ENCODE peak calls at places on chromosomes 5 and 9, in six cellular contexts. One of them, this sample, is unnamed.

GRCh38 chr5:90956511-90956910 is 397.9 kb downstream of the ADGRV1 start:
- DNase-seq in GM12865: peak
- DNase-seq in stimulated activated CD8-positive, alpha-beta memory T cell treated with anti-CD3 and anti-CD28 coated beads, Interleukin-4, amount 100 ng/mL, for 4 hours: no peak
- DNase-seq in activated T-helper 1 cell treated with anti-CD3 and anti-CD28 coated beads, Interleukin-2, amount 50 U/mL, for 16 hours: no peak
- DNase-seq in SK-N-DZ: no peak
- DNase-seq in RWPE2: no peak
- DNase-seq in this sample: no peak

GRCh38 chr5:165138261-165138660 is 1632.8 kb downstream of the MAT2B start:
- DNase-seq in activated T-helper 1 cell treated with anti-CD3 and anti-CD28 coated beads, Interleukin-2, amount 50 U/mL, for 16 hours: no peak
- DNase-seq in GM12865: no peak
- DNase-seq in SK-N-DZ: no peak
- DNase-seq in RWPE2: no peak
- DNase-seq in stimulated activated CD8-positive, alpha-beta memory T cell treated with anti-CD3 and anti-CD28 coated beads, Interleukin-4, amount 100 ng/mL, for 4 hours: no peak
- DNase-seq in this sample: no peak

GRCh38 chr5:74641014-74641777 is 668 bp upstream of the ENC1 start:
- DNase-seq in RWPE2: peak
- DNase-seq in activated T-helper 1 cell treated with anti-CD3 and anti-CD28 coated beads, Interleukin-2, amount 50 U/mL, for 16 hours: no peak
- DNase-seq in stimulated activated CD8-positive, alpha-beta memory T cell treated with anti-CD3 and anti-CD28 coated beads, Interleukin-4, amount 100 ng/mL, for 4 hours: no peak
- DNase-seq in GM12865: peak
- DNase-seq in SK-N-DZ: peak
- DNase-seq in this sample: peak

GRCh38 chr5:40834391-40834848 is 602 bp downstream of the RPL37 start:
- DNase-seq in activated T-helper 1 cell treated with anti-CD3 and anti-CD28 coated beads, Interleukin-2, amount 50 U/mL, for 16 hours: no peak
- DNase-seq in SK-N-DZ: peak
- DNase-seq in stimulated activated CD8-positive, alpha-beta memory T cell treated with anti-CD3 and anti-CD28 coated beads, Interleukin-4, amount 100 ng/mL, for 4 hours: peak
- DNase-seq in RWPE2: no peak
- DNase-seq in GM12865: peak
- DNase-seq in this sample: no peak

GRCh38 chr9:23825143-23825531 is 903 bp downstream of the ELAVL2 start:
- DNase-seq in SK-N-DZ: peak
- DNase-seq in stimulated activated CD8-positive, alpha-beta memory T cell treated with anti-CD3 and anti-CD28 coated beads, Interleukin-4, amount 100 ng/mL, for 4 hours: no peak
- DNase-seq in GM12865: no peak
- DNase-seq in RWPE2: no peak
- DNase-seq in activated T-helper 1 cell treated with anti-CD3 and anti-CD28 coated beads, Interleukin-2, amount 50 U/mL, for 16 hours: no peak
- DNase-seq in this sample: peak

GRCh38 chr5:135387629-135387960 is 11.4 kb downstream of the MACROH2A1 start:
- DNase-seq in GM12865: no peak
- DNase-seq in RWPE2: no peak
- DNase-seq in stimulated activated CD8-positive, alpha-beta memory T cell treated with anti-CD3 and anti-CD28 coated beads, Interleukin-4, amount 100 ng/mL, for 4 hours: no peak
- DNase-seq in activated T-helper 1 cell treated with anti-CD3 and anti-CD28 coated beads, Interleukin-2, amount 50 U/mL, for 16 hours: no peak
- DNase-seq in SK-N-DZ: no peak
- DNase-seq in this sample: no peak

GRCh38 chr9:126692041-126692758 is 78.5 kb downstream of the LMX1B start:
- DNase-seq in stimulated activated CD8-positive, alpha-beta memory T cell treated with anti-CD3 and anti-CD28 coated beads, Interleukin-4, amount 100 ng/mL, for 4 hours: no peak
- DNase-seq in RWPE2: no peak
- DNase-seq in activated T-helper 1 cell treated with anti-CD3 and anti-CD28 coated beads, Interleukin-2, amount 50 U/mL, for 16 hours: no peak
- DNase-seq in GM12865: no peak
- DNase-seq in SK-N-DZ: no peak
- DNase-seq in this sample: no peak

GRCh38 chr5:114184006-114184405 is 177.9 kb upstream of the KCNN2 start:
- DNase-seq in activated T-helper 1 cell treated with anti-CD3 and anti-CD28 coated beads, Interleukin-2, amount 50 U/mL, for 16 hours: no peak
- DNase-seq in GM12865: no peak
- DNase-seq in SK-N-DZ: no peak
- DNase-seq in stimulated activated CD8-positive, alpha-beta memory T cell treated with anti-CD3 and anti-CD28 coated beads, Interleukin-4, amount 100 ng/mL, for 4 hours: no peak
- DNase-seq in RWPE2: no peak
- DNase-seq in this sample: no peak

GRCh38 chr9:24765025-24765756 is 219.5 kb upstream of the IZUMO3 start:
- DNase-seq in SK-N-DZ: no peak
- DNase-seq in GM12865: no peak
- DNase-seq in RWPE2: no peak
- DNase-seq in stimulated activated CD8-positive, alpha-beta memory T cell treated with anti-CD3 and anti-CD28 coated beads, Interleukin-4, amount 100 ng/mL, for 4 hours: no peak
- DNase-seq in activated T-helper 1 cell treated with anti-CD3 and anti-CD28 coated beads, Interleukin-2, amount 50 U/mL, for 16 hours: no peak
- DNase-seq in this sample: no peak

GRCh38 chr9:105069285-105070065 is 141.5 kb upstream of the ABCA1 start:
- DNase-seq in GM12865: no peak
- DNase-seq in RWPE2: no peak
- DNase-seq in SK-N-DZ: no peak
- DNase-seq in stimulated activated CD8-positive, alpha-beta memory T cell treated with anti-CD3 and anti-CD28 coated beads, Interleukin-4, amount 100 ng/mL, for 4 hours: no peak
- DNase-seq in activated T-helper 1 cell treated with anti-CD3 and anti-CD28 coated beads, Interleukin-2, amount 50 U/mL, for 16 hours: no peak
- DNase-seq in this sample: no peak

GRCh38 chr5:177412603-177413233 is 3.4 kb upstream of the F12 start:
- DNase-seq in SK-N-DZ: no peak
- DNase-seq in activated T-helper 1 cell treated with anti-CD3 and anti-CD28 coated beads, Interleukin-2, amount 50 U/mL, for 16 hours: no peak
- DNase-seq in RWPE2: no peak
- DNase-seq in stimulated activated CD8-positive, alpha-beta memory T cell treated with anti-CD3 and anti-CD28 coated beads, Interleukin-4, amount 100 ng/mL, for 4 hours: no peak
- DNase-seq in GM12865: peak
- DNase-seq in this sample: no peak

GRCh38 chr5:134784946-134785620 is 26.5 kb downstream of the DDX46 start:
- DNase-seq in activated T-helper 1 cell treated with anti-CD3 and anti-CD28 coated beads, Interleukin-2, amount 50 U/mL, for 16 hours: no peak
- DNase-seq in stimulated activated CD8-positive, alpha-beta memory T cell treated with anti-CD3 and anti-CD28 coated beads, Interleukin-4, amount 100 ng/mL, for 4 hours: no peak
- DNase-seq in GM12865: no peak
- DNase-seq in RWPE2: no peak
- DNase-seq in SK-N-DZ: no peak
- DNase-seq in this sample: no peak

GRCh38 chr9:93597871-93598646 is 21.7 kb downstream of the PHF2 start:
- DNase-seq in SK-N-DZ: no peak
- DNase-seq in RWPE2: no peak
- DNase-seq in activated T-helper 1 cell treated with anti-CD3 and anti-CD28 coated beads, Interleukin-2, amount 50 U/mL, for 16 hours: no peak
- DNase-seq in GM12865: no peak
- DNase-seq in stimulated activated CD8-positive, alpha-beta memory T cell treated with anti-CD3 and anti-CD28 coated beads, Interleukin-4, amount 100 ng/mL, for 4 hours: no peak
- DNase-seq in this sample: peak

This sample was measured in ecto neural progenitor cell.